ENCODE peak calls at places on chromosomes 11 and 22, in seven cellular contexts. One of them, this sample, is unnamed.

GRCh38 chr22:30224161-30224857 is 22.2 kb downstream of the LIF start:
- DNase-seq in HEK293T: no peak
- DNase-seq in CD4-positive, alpha-beta memory T cell: no peak
- DNase-seq in hippocampal formation: no peak
- DNase-seq in lower leg skin: no peak
- DNase-seq in mucosa of descending colon: peak
- DNase-seq in GM12865: peak
- DNase-seq in this sample: no peak

GRCh38 chr11:114846040-114846791 is 167.9 kb downstream of the NXPE2 start:
- DNase-seq in HEK293T: no peak
- DNase-seq in CD4-positive, alpha-beta memory T cell: no peak
- DNase-seq in hippocampal formation: peak
- DNase-seq in lower leg skin: no peak
- DNase-seq in mucosa of descending colon: no peak
- DNase-seq in GM12865: no peak
- DNase-seq in this sample: no peak

GRCh38 chr11:101336858-101337257 is 207.2 kb upstream of the PGR start:
- DNase-seq in HEK293T: no peak
- DNase-seq in CD4-positive, alpha-beta memory T cell: no peak
- DNase-seq in hippocampal formation: no peak
- DNase-seq in lower leg skin: no peak
- DNase-seq in mucosa of descending colon: no peak
- DNase-seq in GM12865: no peak
- DNase-seq in this sample: no peak

GRCh38 chr11:126829716-126830115 is 170.9 kb downstream of the KIRREL3 start:
- DNase-seq in HEK293T: no peak
- DNase-seq in CD4-positive, alpha-beta memory T cell: no peak
- DNase-seq in hippocampal formation: no peak
- DNase-seq in lower leg skin: no peak
- DNase-seq in mucosa of descending colon: no peak
- DNase-seq in GM12865: no peak
- DNase-seq in this sample: no peak

GRCh38 chr11:36447947-36448346 is 62.1 kb downstream of the TRAF6 start:
- DNase-seq in HEK293T: no peak
- DNase-seq in CD4-positive, alpha-beta memory T cell: no peak
- DNase-seq in hippocampal formation: no peak
- DNase-seq in lower leg skin: no peak
- DNase-seq in mucosa of descending colon: no peak
- DNase-seq in GM12865: no peak
- DNase-seq in this sample: no peak

GRCh38 chr22:47610766-47611165 is 848.3 kb downstream of the TBC1D22A start:
- DNase-seq in HEK293T: no peak
- DNase-seq in CD4-positive, alpha-beta memory T cell: no peak
- DNase-seq in hippocampal formation: no peak
- DNase-seq in lower leg skin: no peak
- DNase-seq in mucosa of descending colon: no peak
- DNase-seq in GM12865: no peak
- DNase-seq in this sample: no peak

GRCh38 chr22:26139320-26139719 is 29.9 kb upstream of the SEZ6L start:
- DNase-seq in HEK293T: no peak
- DNase-seq in CD4-positive, alpha-beta memory T cell: no peak
- DNase-seq in hippocampal formation: no peak
- DNase-seq in lower leg skin: no peak
- DNase-seq in mucosa of descending colon: peak
- DNase-seq in GM12865: no peak
- DNase-seq in this sample: no peak

GRCh38 chr22:30503551-30503950 is 1.9 kb downstream of the SEC14L4 start:
- DNase-seq in HEK293T: no peak
- DNase-seq in CD4-positive, alpha-beta memory T cell: no peak
- DNase-seq in hippocampal formation: no peak
- DNase-seq in lower leg skin: no peak
- DNase-seq in mucosa of descending colon: peak
- DNase-seq in GM12865: no peak
- DNase-seq in this sample: no peak

GRCh38 chr22:49292909-49293308 is 534.8 kb downstream of the BRD1 start:
- DNase-seq in HEK293T: no peak
- DNase-seq in CD4-positive, alpha-beta memory T cell: no peak
- DNase-seq in hippocampal formation: no peak
- DNase-seq in lower leg skin: peak
- DNase-seq in mucosa of descending colon: no peak
- DNase-seq in GM12865: no peak
- DNase-seq in this sample: no peak

GRCh38 chr22:27450448-27450847 is 351.1 kb downstream of the MN1 start:
- DNase-seq in HEK293T: no peak
- DNase-seq in CD4-positive, alpha-beta memory T cell: no peak
- DNase-seq in hippocampal formation: no peak
- DNase-seq in lower leg skin: no peak
- DNase-seq in mucosa of descending colon: no peak
- DNase-seq in GM12865: no peak
- DNase-seq in this sample: no peak

GRCh38 chr11:45573728-45574127 is 91.7 kb downstream of the CHST1 start:
- DNase-seq in HEK293T: no peak
- DNase-seq in CD4-positive, alpha-beta memory T cell: no peak
- DNase-seq in hippocampal formation: no peak
- DNase-seq in lower leg skin: no peak
- DNase-seq in mucosa of descending colon: no peak
- DNase-seq in GM12865: no peak
- DNase-seq in this sample: no peak